ENCODE peak calls at places on chromosomes 16 and 17, in six cellular contexts. C, F, R, Q, P and D are unnamed samples.

GRCh38 chr17:83081561-83082201 is 2.3 kb downstream of the METRNL start:
- DNase-seq in R (no peak), C (no peak), Q (peak; percentile 62), F (peak; percentile 31), P (no peak), D (no peak)

GRCh38 chr16:80827007-80827406 is 22.6 kb upstream of the CDYL2 start:
- DNase-seq in P (no peak), R (no peak), C (no peak), Q (no peak), F (no peak), D (no peak)

GRCh38 chr16:3058173-3059030 is 7.0 kb upstream of the IL32 start:
- DNase-seq in P (peak; percentile 47), R (peak; percentile 66), Q (peak; percentile 29), C (peak; percentile 93), F (no peak), D (peak; percentile 31)

GRCh38 chr17:13736915-13737314 is 135.2 kb upstream of the HS3ST3A1 start:
- DNase-seq in Q (no peak), C (no peak), R (no peak), P (peak; percentile 62), F (no peak), D (no peak)

GRCh38 chr17:78889525-78889924 is 13.5 kb downstream of the CEP295NL start:
- DNase-seq in C (no peak), F (no peak), P (no peak), R (peak; percentile 84), Q (peak; percentile 76), D (no peak)

GRCh38 chr16:4510747-4511426 is 27.7 kb downstream of the CDIP1 start:
- DNase-seq in C (no peak), R (no peak), P (no peak), Q (no peak), F (no peak), D (no peak)

GRCh38 chr16:73399486-73399885 is 351.6 kb upstream of the ZFHX3 start:
- DNase-seq in P (no peak), F (no peak), C (no peak), Q (no peak), R (no peak), D (no peak)

GRCh38 chr17:10357768-10358167 is 15.0 kb downstream of the MYH13 start:
- DNase-seq in R (peak; percentile 11), F (peak; percentile 5), C (peak; percentile 80), Q (peak; percentile 18), P (no peak), D (no peak)

GRCh38 chr16:85718682-85719081 is 29.9 kb upstream of the GINS2 start:
- DNase-seq in C (peak; percentile 90), F (no peak), Q (peak; percentile 24), R (peak; percentile 47), P (peak; percentile 39), D (no peak)

GRCh38 chr17:69069289-69069688 is 8.6 kb upstream of the ABCA9 start:
- DNase-seq in Q (no peak), P (no peak), F (no peak), C (peak; percentile 11), R (no peak), D (no peak)

GRCh38 chr16:8656376-8656775 is 18.0 kb upstream of the ABAT start:
- DNase-seq in F (no peak), C (no peak), R (no peak), Q (no peak), P (no peak), D (no peak)

GRCh38 chr17:56824503-56824902 is 9.2 kb downstream of the C17orf67 start:
- DNase-seq in F (no peak), R (no peak), C (no peak), Q (no peak), P (no peak), D (no peak)

GRCh38 chr16:48487287-48487686 is 102.1 kb upstream of the SIAH1 start:
- DNase-seq in F (no peak), P (peak; percentile 17), Q (no peak), R (no peak), C (no peak), D (no peak)

GRCh38 chr17:31722251-31723056 is 136.6 kb downstream of the COPRS start:
- DNase-seq in C (no peak), Q (no peak), R (no peak), F (no peak), P (peak; percentile 82), D (no peak)

GRCh38 chr17:27602721-27603445 is 28.1 kb upstream of the LGALS9 start:
- DNase-seq in C (peak; percentile 93), P (peak; percentile 73), Q (peak; percentile 64), F (peak; percentile 61), R (peak; percentile 76), D (peak; percentile 75)

GRCh38 chr17:64685705-64686104 is 23.6 kb upstream of the SMURF2 start:
- DNase-seq in Q (no peak), P (no peak), C (no peak), F (no peak), R (no peak), D (no peak)